ENCODE peak calls at places on chromosomes 13 and 19, in nine cellular contexts. One of them, this sample, is unnamed. For H3K4me1, the result is how much of the 10 kb centered on the place peaks cover.

GRCh38 chr19:8611391-8611883 is 922 bp upstream of the ADAMTS10 start:
- DNase-seq in neural progenitor cell: no peak
- DNase-seq in heart left ventricle: peak
- DNase-seq in A549: no peak
- DNase-seq in Caco-2: no peak
- DNase-seq in tibial nerve: no peak
- DNase-seq in fibroblast of lung: peak
- DNase-seq in gastrocnemius medialis: no peak
- DNase-seq in Peyer's patch: no peak
- DNase-seq in this sample: no peak

GRCh38 chr13:57409121-57409520 is 222.4 kb upstream of the PCDH17 start:
- DNase-seq in neural progenitor cell: peak
- DNase-seq in heart left ventricle: no peak
- DNase-seq in A549: no peak
- DNase-seq in Caco-2: no peak
- DNase-seq in tibial nerve: no peak
- DNase-seq in fibroblast of lung: no peak
- DNase-seq in gastrocnemius medialis: no peak
- DNase-seq in Peyer's patch: no peak
- DNase-seq in this sample: no peak

GRCh38 chr19:4694211-4694987 is 24.3 kb upstream of the MYDGF start:
- DNase-seq in neural progenitor cell: no peak
- DNase-seq in heart left ventricle: no peak
- DNase-seq in A549: peak
- DNase-seq in Caco-2: no peak
- DNase-seq in tibial nerve: no peak
- DNase-seq in fibroblast of lung: peak
- DNase-seq in gastrocnemius medialis: peak
- DNase-seq in Peyer's patch: no peak
- DNase-seq in this sample: no peak

GRCh38 chr13:109569938-109570711 is 216.3 kb downstream of the IRS2 start:
- DNase-seq in neural progenitor cell: no peak
- DNase-seq in heart left ventricle: no peak
- DNase-seq in A549: no peak
- DNase-seq in Caco-2: no peak
- DNase-seq in tibial nerve: no peak
- DNase-seq in fibroblast of lung: no peak
- DNase-seq in gastrocnemius medialis: no peak
- DNase-seq in Peyer's patch: no peak
- DNase-seq in this sample: no peak

GRCh38 chr19:19528721-19529490 is at the start of gene YJEFN3:
- DNase-seq in neural progenitor cell: peak
- DNase-seq in heart left ventricle: peak
- DNase-seq in A549: no peak
- DNase-seq in Caco-2: no peak
- DNase-seq in tibial nerve: no peak
- DNase-seq in fibroblast of lung: peak
- DNase-seq in gastrocnemius medialis: no peak
- DNase-seq in Peyer's patch: no peak
- DNase-seq in this sample: no peak

GRCh38 chr13:27820524-27821482 is 28.5 kb downstream of the GSX1 start:
- DNase-seq in neural progenitor cell: peak
- DNase-seq in heart left ventricle: no peak
- DNase-seq in A549: no peak
- DNase-seq in Caco-2: no peak
- DNase-seq in tibial nerve: no peak
- DNase-seq in fibroblast of lung: no peak
- DNase-seq in gastrocnemius medialis: no peak
- DNase-seq in Peyer's patch: no peak
- DNase-seq in this sample: no peak

GRCh38 chr19:35911790-35912189 is 3.7 kb upstream of the TYROBP start:
- DNase-seq in neural progenitor cell: no peak
- DNase-seq in heart left ventricle: no peak
- DNase-seq in A549: no peak
- DNase-seq in Caco-2: no peak
- DNase-seq in tibial nerve: no peak
- DNase-seq in fibroblast of lung: peak
- DNase-seq in gastrocnemius medialis: no peak
- DNase-seq in Peyer's patch: no peak
- DNase-seq in this sample: peak

GRCh38 chr19:35715981-35716734 is 1.6 kb upstream of the KMT2B start:
- DNase-seq in neural progenitor cell: peak
- DNase-seq in heart left ventricle: peak
- DNase-seq in A549: peak
- DNase-seq in Caco-2: no peak
- DNase-seq in tibial nerve: no peak
- DNase-seq in fibroblast of lung: peak
- DNase-seq in gastrocnemius medialis: peak
- DNase-seq in Peyer's patch: no peak
- DNase-seq in this sample: peak

GRCh38 chr13:110017379-110017778 is 231.0 kb upstream of the IRS2 start:
- DNase-seq in neural progenitor cell: no peak
- DNase-seq in heart left ventricle: no peak
- DNase-seq in A549: peak
- DNase-seq in Caco-2: peak
- DNase-seq in tibial nerve: no peak
- DNase-seq in fibroblast of lung: peak
- DNase-seq in gastrocnemius medialis: no peak
- DNase-seq in Peyer's patch: no peak
- DNase-seq in this sample: no peak

GRCh38 chr13:36673352-36673751 is 468 bp upstream of the SERTM1 start:
- DNase-seq in neural progenitor cell: no peak
- DNase-seq in heart left ventricle: no peak
- DNase-seq in A549: no peak
- DNase-seq in Caco-2: no peak
- DNase-seq in tibial nerve: no peak
- DNase-seq in fibroblast of lung: no peak
- DNase-seq in gastrocnemius medialis: no peak
- DNase-seq in Peyer's patch: no peak
- DNase-seq in this sample: peak

GRCh38 chr19:53771133-53771532 is 53.0 kb downstream of the NLRP12 start:
- DNase-seq in neural progenitor cell: no peak
- DNase-seq in heart left ventricle: no peak
- DNase-seq in A549: no peak
- DNase-seq in Caco-2: peak
- DNase-seq in tibial nerve: no peak
- DNase-seq in fibroblast of lung: no peak
- DNase-seq in gastrocnemius medialis: no peak
- DNase-seq in Peyer's patch: no peak
- DNase-seq in this sample: no peak

GRCh38 chr19:14516746-14517438 is 1.3 kb downstream of the DNAJB1 start:
- DNase-seq in neural progenitor cell: no peak
- DNase-seq in heart left ventricle: no peak
- DNase-seq in A549: no peak
- DNase-seq in Caco-2: no peak
- DNase-seq in tibial nerve: no peak
- DNase-seq in fibroblast of lung: no peak
- DNase-seq in gastrocnemius medialis: no peak
- DNase-seq in Peyer's patch: peak
- DNase-seq in this sample: no peak
- H3K4me1 ChIP-seq in neural progenitor cell: under half
- H3K4me1 ChIP-seq in heart left ventricle: half or more
- H3K4me1 ChIP-seq in A549: half or more
- H3K4me1 ChIP-seq in Caco-2: under half
- H3K4me1 ChIP-seq in tibial nerve: under half
- H3K4me1 ChIP-seq in fibroblast of lung: under half
- H3K4me1 ChIP-seq in gastrocnemius medialis: under half
- H3K4me1 ChIP-seq in Peyer's patch: under half
- H3K4me1 ChIP-seq in this sample: half or more

DNA sequence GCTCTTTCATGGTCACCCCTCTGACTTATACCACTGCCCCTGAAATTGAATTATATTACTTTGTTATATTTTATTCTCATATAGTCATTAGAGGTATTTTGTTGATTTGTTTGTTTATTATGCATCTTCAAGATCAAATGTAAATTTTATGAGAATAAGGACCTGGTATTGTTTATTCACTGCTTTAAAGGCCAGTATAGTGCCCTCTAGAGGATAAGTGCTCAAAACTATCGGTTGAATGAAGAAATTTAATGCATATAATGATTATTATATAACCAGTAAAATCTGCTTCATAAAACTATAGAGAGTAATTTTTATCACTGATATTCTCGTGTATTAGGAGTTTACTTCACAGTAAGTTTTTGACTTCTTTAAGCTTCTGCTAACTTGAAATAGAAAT is 1401.9 kb downstream of the SLITRK1 start:
- DNase-seq in neural progenitor cell: peak
- DNase-seq in heart left ventricle: no peak
- DNase-seq in A549: no peak
- DNase-seq in Caco-2: no peak
- DNase-seq in tibial nerve: no peak
- DNase-seq in fibroblast of lung: no peak
- DNase-seq in gastrocnemius medialis: no peak
- DNase-seq in Peyer's patch: no peak
- DNase-seq in this sample: no peak
- TF ChIP-seq CTCF in neural progenitor cell: peak
- TF ChIP-seq CTCF in heart left ventricle: no peak
- TF ChIP-seq CTCF in A549: no peak
- TF ChIP-seq CTCF in Caco-2: no peak
- TF ChIP-seq CTCF in tibial nerve: no peak
- TF ChIP-seq CTCF in fibroblast of lung: no peak
- TF ChIP-seq CTCF in gastrocnemius medialis: no peak
- TF ChIP-seq CTCF in Peyer's patch: no peak
- TF ChIP-seq CTCF in this sample: no peak

GRCh38 chr19:38683393-38684077 is 36.1 kb downstream of the ACTN4 start:
- DNase-seq in neural progenitor cell: peak
- DNase-seq in heart left ventricle: peak
- DNase-seq in A549: peak
- DNase-seq in Caco-2: peak
- DNase-seq in tibial nerve: no peak
- DNase-seq in fibroblast of lung: peak
- DNase-seq in gastrocnemius medialis: peak
- DNase-seq in Peyer's patch: peak
- DNase-seq in this sample: peak
- H3K4me1 ChIP-seq in neural progenitor cell: under half
- H3K4me1 ChIP-seq in heart left ventricle: half or more
- H3K4me1 ChIP-seq in A549: half or more
- H3K4me1 ChIP-seq in Caco-2: half or more
- H3K4me1 ChIP-seq in tibial nerve: under half
- H3K4me1 ChIP-seq in fibroblast of lung: half or more
- H3K4me1 ChIP-seq in gastrocnemius medialis: half or more
- H3K4me1 ChIP-seq in Peyer's patch: under half
- H3K4me1 ChIP-seq in this sample: half or more

GRCh38 chr19:10699650-10700335 is 1.4 kb upstream of the QTRT1 start:
- DNase-seq in neural progenitor cell: peak
- DNase-seq in heart left ventricle: no peak
- DNase-seq in A549: peak
- DNase-seq in Caco-2: peak
- DNase-seq in tibial nerve: no peak
- DNase-seq in fibroblast of lung: peak
- DNase-seq in gastrocnemius medialis: no peak
- DNase-seq in Peyer's patch: no peak
- DNase-seq in this sample: no peak

GRCh38 chr19:10707440-10707839 is 6.2 kb downstream of the QTRT1 start:
- DNase-seq in neural progenitor cell: no peak
- DNase-seq in heart left ventricle: no peak
- DNase-seq in A549: no peak
- DNase-seq in Caco-2: no peak
- DNase-seq in tibial nerve: no peak
- DNase-seq in fibroblast of lung: no peak
- DNase-seq in gastrocnemius medialis: no peak
- DNase-seq in Peyer's patch: no peak
- DNase-seq in this sample: no peak

GRCh38 chr19:10706990-10707389 is 5.8 kb downstream of the QTRT1 start:
- DNase-seq in neural progenitor cell: no peak
- DNase-seq in heart left ventricle: no peak
- DNase-seq in A549: no peak
- DNase-seq in Caco-2: peak
- DNase-seq in tibial nerve: no peak
- DNase-seq in fibroblast of lung: no peak
- DNase-seq in gastrocnemius medialis: no peak
- DNase-seq in Peyer's patch: no peak
- DNase-seq in this sample: no peak

DNA sequence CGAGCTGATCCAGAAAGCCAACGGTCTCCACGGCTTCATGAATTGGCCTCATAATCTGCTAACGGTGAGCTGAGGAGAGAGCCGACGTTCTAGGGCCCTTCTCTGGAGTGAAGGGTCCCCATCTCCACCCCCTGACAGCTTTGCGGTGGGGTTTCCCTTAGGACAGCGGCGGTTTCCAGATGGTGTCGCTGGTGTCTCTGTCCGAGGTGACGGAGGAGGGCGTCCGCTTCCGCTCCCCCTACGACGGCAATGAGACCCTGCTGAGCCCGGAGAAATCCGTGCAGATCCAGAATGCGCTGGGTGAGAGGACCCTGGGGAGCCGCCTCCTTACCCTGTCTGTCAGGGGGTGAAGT is 692 bp downstream of the QTRT1 start:
- DNase-seq in neural progenitor cell: peak
- DNase-seq in heart left ventricle: no peak
- DNase-seq in A549: no peak
- DNase-seq in Caco-2: no peak
- DNase-seq in tibial nerve: no peak
- DNase-seq in fibroblast of lung: no peak
- DNase-seq in gastrocnemius medialis: no peak
- DNase-seq in Peyer's patch: peak
- DNase-seq in this sample: no peak
- TF ChIP-seq CTCF in neural progenitor cell: peak
- TF ChIP-seq CTCF in heart left ventricle: no peak
- TF ChIP-seq CTCF in A549: no peak
- TF ChIP-seq CTCF in Caco-2: no peak
- TF ChIP-seq CTCF in tibial nerve: no peak
- TF ChIP-seq CTCF in fibroblast of lung: no peak
- TF ChIP-seq CTCF in gastrocnemius medialis: no peak
- TF ChIP-seq CTCF in Peyer's patch: no peak
- TF ChIP-seq CTCF in this sample: no peak

GRCh38 chr19:37983916-37984315 is 76.9 kb downstream of the SIPA1L3 start:
- DNase-seq in neural progenitor cell: no peak
- DNase-seq in heart left ventricle: no peak
- DNase-seq in A549: no peak
- DNase-seq in Caco-2: no peak
- DNase-seq in tibial nerve: no peak
- DNase-seq in fibroblast of lung: peak
- DNase-seq in gastrocnemius medialis: no peak
- DNase-seq in Peyer's patch: peak
- DNase-seq in this sample: no peak
- H3K4me1 ChIP-seq in neural progenitor cell: under half
- H3K4me1 ChIP-seq in heart left ventricle: under half
- H3K4me1 ChIP-seq in A549: under half
- H3K4me1 ChIP-seq in Caco-2: half or more
- H3K4me1 ChIP-seq in tibial nerve: under half
- H3K4me1 ChIP-seq in fibroblast of lung: under half
- H3K4me1 ChIP-seq in gastrocnemius medialis: under half
- H3K4me1 ChIP-seq in Peyer's patch: under half
- H3K4me1 ChIP-seq in this sample: under half

GRCh38 chr13:84433024-84433423 is 550.8 kb upstream of the SLITRK1 start:
- DNase-seq in neural progenitor cell: no peak
- DNase-seq in heart left ventricle: no peak
- DNase-seq in A549: no peak
- DNase-seq in Caco-2: no peak
- DNase-seq in tibial nerve: no peak
- DNase-seq in fibroblast of lung: peak
- DNase-seq in gastrocnemius medialis: no peak
- DNase-seq in Peyer's patch: no peak
- DNase-seq in this sample: no peak
- TF ChIP-seq CTCF in neural progenitor cell: no peak
- TF ChIP-seq CTCF in heart left ventricle: no peak
- TF ChIP-seq CTCF in A549: no peak
- TF ChIP-seq CTCF in Caco-2: no peak
- TF ChIP-seq CTCF in tibial nerve: no peak
- TF ChIP-seq CTCF in fibroblast of lung: no peak
- TF ChIP-seq CTCF in gastrocnemius medialis: no peak
- TF ChIP-seq CTCF in Peyer's patch: no peak
- TF ChIP-seq CTCF in this sample: no peak

GRCh38 chr13:69683921-69684663 is 423.5 kb upstream of the ATXN8OS start:
- DNase-seq in neural progenitor cell: peak
- DNase-seq in heart left ventricle: no peak
- DNase-seq in A549: no peak
- DNase-seq in Caco-2: peak
- DNase-seq in tibial nerve: no peak
- DNase-seq in fibroblast of lung: no peak
- DNase-seq in gastrocnemius medialis: no peak
- DNase-seq in Peyer's patch: no peak
- DNase-seq in this sample: no peak
- H3K4me1 ChIP-seq in neural progenitor cell: under half
- H3K4me1 ChIP-seq in heart left ventricle: under half
- H3K4me1 ChIP-seq in A549: under half
- H3K4me1 ChIP-seq in Caco-2: under half
- H3K4me1 ChIP-seq in tibial nerve: under half
- H3K4me1 ChIP-seq in fibroblast of lung: under half
- H3K4me1 ChIP-seq in gastrocnemius medialis: under half
- H3K4me1 ChIP-seq in Peyer's patch: under half
- H3K4me1 ChIP-seq in this sample: under half

This sample was measured in left lung.